ENCODE peak calls at places on chromosomes 7 and 10, in four cellular contexts. C is nucleus accumbens, R is psoas muscle, J is anterior cingulate cortex. U is an unnamed sample.

GRCh38 chr7:90178592-90179279 is 24.5 kb downstream of the STEAP1 start:
- DNase-seq in C (no peak), R (no peak), J (no peak), U (peak; percentile 88)

GRCh38 chr10:98267069-98267893 is 713 bp downstream of the LOXL4 start:
- DNase-seq in C (no peak), R (no peak), J (no peak), U (no peak)

GRCh38 chr7:47690902-47691558 is 109.1 kb upstream of the TNS3 start:
- DNase-seq in C (no peak), R (no peak), J (no peak), U (no peak)

GRCh38 chr7:47026733-47027450 is 555.0 kb downstream of the TNS3 start:
- DNase-seq in C (no peak), R (no peak), J (no peak), U (no peak)

GRCh38 chr10:117408436-117409384 is 33.5 kb upstream of the PDZD8 start:
- DNase-seq in C (no peak), R (no peak), J (no peak), U (no peak)

GRCh38 chr7:78535655-78536054 is 737.1 kb downstream of the PHTF2 start:
- DNase-seq in C (no peak), R (no peak), J (no peak), U (no peak)

GRCh38 chr7:114879554-114879953 is 42.3 kb upstream of the MDFIC start:
- DNase-seq in C (no peak), R (no peak), J (no peak), U (no peak)

GRCh38 chr7:50615519-50615845 is 50.3 kb upstream of the DDC start:
- DNase-seq in C (no peak), R (no peak), J (no peak), U (no peak)

GRCh38 chr10:14543048-14543903 is 212.6 kb upstream of the FRMD4A start:
- DNase-seq in C (no peak), R (no peak), J (no peak), U (no peak)

GRCh38 chr10:46222364-46222935 is 64.3 kb upstream of the ANTXRL start:
- DNase-seq in C (no peak), R (no peak), J (no peak), U (no peak)

GRCh38 chr10:63605568-63605967 is 84.4 kb downstream of the REEP3 start:
- DNase-seq in C (peak; percentile 16), R (no peak), J (no peak), U (no peak)

GRCh38 chr10:79082631-79083581 is 14.1 kb downstream of the ZMIZ1 start:
- DNase-seq in C (no peak), R (no peak), J (no peak), U (no peak)

GRCh38 chr10:6522230-6522629 is 57.8 kb downstream of the PRKCQ start:
- DNase-seq in C (no peak), R (no peak), J (no peak), U (peak; percentile 4)

GRCh38 chr7:91127974-91128373 is 136.3 kb upstream of the FZD1 start:
- DNase-seq in C (no peak), R (no peak), J (no peak), U (no peak)

GRCh38 chr7:1255083-1255816 is 22.6 kb downstream of the UNCX start:
- DNase-seq in C (no peak), R (peak; percentile 1), J (no peak), U (no peak)

U was measured in kidney glomerular epithelial cell.